ENCODE peak calls at places on chromosomes 3 and 15, in four cellular contexts. W, G, D and M are unnamed samples.
A peak's percentile ranks its signal among the peaks of the same experiment; 100 is the strongest.

GRCh38 chr15:95162069-95162468 is 930.7 kb downstream of the MCTP2 start:
- DNase-seq in D (no peak), W (no peak), G (no peak), M (no peak)

GRCh38 chr3:38348903-38349302 is 2.3 kb downstream of the XYLB start:
- DNase-seq in G (no peak), D (no peak), W (no peak), M (no peak)

GRCh38 chr3:123069021-123069381 is 2.2 kb downstream of the PDIA5 start:
- DNase-seq in D (no peak), W (no peak), G (no peak), M (no peak)

GRCh38 chr3:31197941-31198340 is 303.5 kb upstream of the GADL1 start:
- DNase-seq in G (no peak), W (no peak), D (no peak), M (no peak)

GRCh38 chr3:159844801-159845261 is 143.8 kb upstream of the IL12A start:
- DNase-seq in W (no peak), D (no peak), G (no peak), M (no peak)

GRCh38 chr15:75727031-75727531 is 14.4 kb upstream of the CSPG4 start:
- DNase-seq in G (no peak), W (peak; percentile 39), D (no peak), M (no peak)

GRCh38 chr3:73451276-73451973 is 173.3 kb downstream of the PDZRN3 start:
- DNase-seq in G (no peak), D (peak; percentile 70), W (no peak), M (no peak)

GRCh38 chr3:188531210-188531609 is 377.3 kb downstream of the LPP start:
- DNase-seq in G (no peak), D (no peak), W (no peak), M (no peak)

GRCh38 chr3:83515123-83515522 is 1443.7 kb upstream of the CADM2 start:
- DNase-seq in D (no peak), G (no peak), W (no peak), M (no peak)

GRCh38 chr3:169865176-169865800 is 4.4 kb downstream of the LRRC31 start:
- DNase-seq in D (peak; percentile 61), G (no peak), W (no peak), M (no peak)

GRCh38 chr15:91318976-91319714 is 219.1 kb downstream of the SV2B start:
- DNase-seq in D (no peak), G (no peak), W (no peak), M (no peak)

GRCh38 chr3:179348325-179349013 is 960 bp downstream of the MFN1 start:
- DNase-seq in D (peak; percentile 79), G (no peak), W (no peak), M (no peak)